ENCODE peak calls at places on chromosomes 4 and X, in five cellular contexts. One of them, this sample, is unnamed.

GRCh38 chr4:188417181-188417580 is 277.9 kb downstream of the TRIML1 start:
- DNase-seq in anterior cingulate cortex: no peak
- DNase-seq in left kidney: peak
- DNase-seq in skeletal muscle cell: no peak
- DNase-seq in psoas muscle: no peak
- DNase-seq in this sample: no peak

GRCh38 chrX:23898412-23898959 is 9.3 kb downstream of the APOO start:
- DNase-seq in anterior cingulate cortex: no peak
- DNase-seq in left kidney: no peak
- DNase-seq in skeletal muscle cell: no peak
- DNase-seq in psoas muscle: no peak
- DNase-seq in this sample: peak

GRCh38 chrX:40008841-40009461 is 88.8 kb downstream of the BCOR start:
- DNase-seq in anterior cingulate cortex: no peak
- DNase-seq in left kidney: peak
- DNase-seq in skeletal muscle cell: no peak
- DNase-seq in psoas muscle: peak
- DNase-seq in this sample: no peak

GRCh38 chr4:125620066-125620850 is 305.5 kb downstream of the FAT4 start:
- DNase-seq in anterior cingulate cortex: no peak
- DNase-seq in left kidney: no peak
- DNase-seq in skeletal muscle cell: no peak
- DNase-seq in psoas muscle: no peak
- DNase-seq in this sample: peak

GRCh38 chr4:169124661-169125060 is 114.6 kb upstream of the CBR4 start:
- DNase-seq in anterior cingulate cortex: no peak
- DNase-seq in left kidney: no peak
- DNase-seq in skeletal muscle cell: no peak
- DNase-seq in psoas muscle: no peak
- DNase-seq in this sample: peak

GRCh38 chr4:26372525-26373172 is 51.8 kb downstream of the RBPJ start:
- DNase-seq in anterior cingulate cortex: no peak
- DNase-seq in left kidney: peak
- DNase-seq in skeletal muscle cell: peak
- DNase-seq in psoas muscle: no peak
- DNase-seq in this sample: peak

GRCh38 chrX:50183891-50184290 is 16.9 kb downstream of the AKAP4 start:
- DNase-seq in anterior cingulate cortex: no peak
- DNase-seq in left kidney: no peak
- DNase-seq in skeletal muscle cell: no peak
- DNase-seq in psoas muscle: no peak
- DNase-seq in this sample: no peak

GRCh38 chrX:70916754-70917153 is 8.2 kb upstream of the TEX11 start:
- DNase-seq in anterior cingulate cortex: no peak
- DNase-seq in left kidney: no peak
- DNase-seq in skeletal muscle cell: no peak
- DNase-seq in psoas muscle: no peak
- DNase-seq in this sample: no peak